ENCODE peak calls at places on chromosomes 3 and 15, in seven cellular contexts. One of them, this sample, is unnamed.

GRCh38 chr15:78615151-78615589 is 5.6 kb downstream of the CHRNA3 start:
- DNase-seq in CD4-positive, alpha-beta T cell: peak; percentile 17
- DNase-seq in endothelial cell: no peak
- DNase-seq in natural killer cell: no peak
- DNase-seq in AG10803: no peak
- DNase-seq in fibroblast of villous mesenchyme: no peak
- DNase-seq in fibroblast of pulmonary artery: no peak
- DNase-seq in this sample: no peak

GRCh38 chr3:75329713-75330112 is 334.4 kb upstream of the FRG2C start:
- DNase-seq in natural killer cell: no peak
- DNase-seq in fibroblast of villous mesenchyme: no peak
- DNase-seq in endothelial cell: no peak
- DNase-seq in CD4-positive, alpha-beta T cell: no peak
- DNase-seq in fibroblast of pulmonary artery: no peak
- DNase-seq in AG10803: no peak
- DNase-seq in this sample: no peak

GRCh38 chr3:190205739-190206138 is 85.0 kb upstream of the P3H2 start:
- DNase-seq in endothelial cell: no peak
- DNase-seq in AG10803: peak; percentile 44
- DNase-seq in fibroblast of pulmonary artery: peak; percentile 60
- DNase-seq in fibroblast of villous mesenchyme: peak; percentile 28
- DNase-seq in CD4-positive, alpha-beta T cell: no peak
- DNase-seq in natural killer cell: no peak
- DNase-seq in this sample: no peak

GRCh38 chr3:48433472-48434118 is 3.7 kb upstream of the PLXNB1 start:
- DNase-seq in natural killer cell: no peak
- DNase-seq in fibroblast of villous mesenchyme: peak; percentile 75
- DNase-seq in AG10803: peak; percentile 76
- DNase-seq in endothelial cell: no peak
- DNase-seq in CD4-positive, alpha-beta T cell: no peak
- DNase-seq in fibroblast of pulmonary artery: peak; percentile 43
- DNase-seq in this sample: no peak

GRCh38 chr15:44207643-44208042 is 12.6 kb upstream of the FRMD5 start:
- DNase-seq in natural killer cell: no peak
- DNase-seq in fibroblast of villous mesenchyme: no peak
- DNase-seq in endothelial cell: no peak
- DNase-seq in CD4-positive, alpha-beta T cell: no peak
- DNase-seq in AG10803: peak; percentile 89
- DNase-seq in fibroblast of pulmonary artery: peak; percentile 71
- DNase-seq in this sample: no peak

GRCh38 chr3:101484805-101485620 is 28.0 kb downstream of the SENP7 start:
- DNase-seq in fibroblast of villous mesenchyme: peak; percentile 53
- DNase-seq in natural killer cell: no peak
- DNase-seq in endothelial cell: no peak
- DNase-seq in fibroblast of pulmonary artery: peak; percentile 61
- DNase-seq in CD4-positive, alpha-beta T cell: no peak
- DNase-seq in AG10803: peak; percentile 28
- DNase-seq in this sample: no peak

GRCh38 chr15:92617197-92618037 is 38.2 kb downstream of the FAM174B start:
- DNase-seq in fibroblast of villous mesenchyme: peak; percentile 96
- DNase-seq in natural killer cell: no peak
- DNase-seq in fibroblast of pulmonary artery: peak; percentile 87
- DNase-seq in AG10803: peak; percentile 44
- DNase-seq in CD4-positive, alpha-beta T cell: no peak
- DNase-seq in endothelial cell: no peak
- DNase-seq in this sample: peak; percentile 73

GRCh38 chr3:132253262-132253878 is 63.8 kb upstream of the ACP3 start:
- DNase-seq in natural killer cell: no peak
- DNase-seq in CD4-positive, alpha-beta T cell: no peak
- DNase-seq in fibroblast of pulmonary artery: peak; percentile 86
- DNase-seq in fibroblast of villous mesenchyme: peak; percentile 77
- DNase-seq in AG10803: peak; percentile 67
- DNase-seq in endothelial cell: peak; percentile 19
- DNase-seq in this sample: peak; percentile 53

GRCh38 chr3:33061782-33062181 is 35.2 kb downstream of the GLB1 start:
- DNase-seq in endothelial cell: no peak
- DNase-seq in fibroblast of villous mesenchyme: peak; percentile 85
- DNase-seq in fibroblast of pulmonary artery: peak; percentile 52
- DNase-seq in AG10803: peak; percentile 56
- DNase-seq in CD4-positive, alpha-beta T cell: no peak
- DNase-seq in natural killer cell: no peak
- DNase-seq in this sample: no peak

GRCh38 chr3:142947799-142948575 is 15.5 kb downstream of the PAQR9 start:
- DNase-seq in natural killer cell: no peak
- DNase-seq in CD4-positive, alpha-beta T cell: no peak
- DNase-seq in AG10803: no peak
- DNase-seq in fibroblast of villous mesenchyme: no peak
- DNase-seq in endothelial cell: no peak
- DNase-seq in fibroblast of pulmonary artery: no peak
- DNase-seq in this sample: no peak

GRCh38 chr15:79035111-79035601 is 55.4 kb downstream of the RASGRF1 start:
- DNase-seq in fibroblast of villous mesenchyme: no peak
- DNase-seq in fibroblast of pulmonary artery: no peak
- DNase-seq in natural killer cell: no peak
- DNase-seq in CD4-positive, alpha-beta T cell: no peak
- DNase-seq in endothelial cell: no peak
- DNase-seq in AG10803: no peak
- DNase-seq in this sample: no peak

GRCh38 chr3:129271674-129272073 is 7.0 kb upstream of the HMCES start:
- DNase-seq in fibroblast of pulmonary artery: no peak
- DNase-seq in fibroblast of villous mesenchyme: no peak
- DNase-seq in endothelial cell: no peak
- DNase-seq in AG10803: no peak
- DNase-seq in CD4-positive, alpha-beta T cell: no peak
- DNase-seq in natural killer cell: no peak
- DNase-seq in this sample: no peak

GRCh38 chr3:99627062-99627826 is 11.2 kb upstream of the COL8A1 start:
- DNase-seq in natural killer cell: no peak
- DNase-seq in fibroblast of pulmonary artery: no peak
- DNase-seq in endothelial cell: no peak
- DNase-seq in CD4-positive, alpha-beta T cell: no peak
- DNase-seq in fibroblast of villous mesenchyme: no peak
- DNase-seq in AG10803: no peak
- DNase-seq in this sample: no peak

GRCh38 chr3:39657075-39657474 is 152.3 kb upstream of the MYRIP start:
- DNase-seq in CD4-positive, alpha-beta T cell: no peak
- DNase-seq in endothelial cell: no peak
- DNase-seq in natural killer cell: no peak
- DNase-seq in fibroblast of pulmonary artery: no peak
- DNase-seq in AG10803: no peak
- DNase-seq in fibroblast of villous mesenchyme: no peak
- DNase-seq in this sample: no peak

GRCh38 chr15:22919171-22919570 is 61.0 kb downstream of the CYFIP1 start:
- DNase-seq in endothelial cell: no peak
- DNase-seq in CD4-positive, alpha-beta T cell: no peak
- DNase-seq in AG10803: no peak
- DNase-seq in fibroblast of pulmonary artery: no peak
- DNase-seq in fibroblast of villous mesenchyme: peak; percentile 30
- DNase-seq in natural killer cell: no peak
- DNase-seq in this sample: no peak

GRCh38 chr15:31606261-31606669 is 279.6 kb downstream of the KLF13 start:
- DNase-seq in endothelial cell: no peak
- DNase-seq in CD4-positive, alpha-beta T cell: no peak
- DNase-seq in fibroblast of pulmonary artery: no peak
- DNase-seq in fibroblast of villous mesenchyme: peak; percentile 51
- DNase-seq in natural killer cell: no peak
- DNase-seq in AG10803: peak; percentile 59
- DNase-seq in this sample: no peak

GRCh38 chr3:53202331-53203015 is 41.5 kb downstream of the PRKCD start:
- DNase-seq in fibroblast of villous mesenchyme: no peak
- DNase-seq in CD4-positive, alpha-beta T cell: no peak
- DNase-seq in endothelial cell: no peak
- DNase-seq in fibroblast of pulmonary artery: no peak
- DNase-seq in natural killer cell: no peak
- DNase-seq in AG10803: no peak
- DNase-seq in this sample: no peak

GRCh38 chr3:146189519-146190173 is 28.7 kb upstream of the PLOD2 start:
- DNase-seq in fibroblast of villous mesenchyme: peak; percentile 63
- DNase-seq in fibroblast of pulmonary artery: peak; percentile 74
- DNase-seq in endothelial cell: peak; percentile 29
- DNase-seq in CD4-positive, alpha-beta T cell: no peak
- DNase-seq in AG10803: peak; percentile 58
- DNase-seq in natural killer cell: no peak
- DNase-seq in this sample: no peak

GRCh38 chr15:68789921-68790575 is 30.6 kb downstream of the ANP32A start:
- DNase-seq in fibroblast of villous mesenchyme: peak; percentile 79
- DNase-seq in CD4-positive, alpha-beta T cell: no peak
- DNase-seq in AG10803: peak; percentile 82
- DNase-seq in natural killer cell: no peak
- DNase-seq in endothelial cell: peak; percentile 41
- DNase-seq in fibroblast of pulmonary artery: peak; percentile 20
- DNase-seq in this sample: no peak

GRCh38 chr3:56180433-56180832 is 287.8 kb downstream of the ERC2 start:
- DNase-seq in natural killer cell: no peak
- DNase-seq in fibroblast of villous mesenchyme: no peak
- DNase-seq in AG10803: no peak
- DNase-seq in endothelial cell: no peak
- DNase-seq in CD4-positive, alpha-beta T cell: no peak
- DNase-seq in fibroblast of pulmonary artery: no peak
- DNase-seq in this sample: no peak

GRCh38 chr15:75227663-75228280 is 26.1 kb downstream of the C15orf39 start:
- DNase-seq in fibroblast of villous mesenchyme: no peak
- DNase-seq in fibroblast of pulmonary artery: no peak
- DNase-seq in AG10803: no peak
- DNase-seq in natural killer cell: no peak
- DNase-seq in CD4-positive, alpha-beta T cell: no peak
- DNase-seq in endothelial cell: no peak
- DNase-seq in this sample: no peak

GRCh38 chr3:86968224-86968932 is 22.6 kb downstream of the VGLL3 start:
- DNase-seq in natural killer cell: no peak
- DNase-seq in endothelial cell: no peak
- DNase-seq in CD4-positive, alpha-beta T cell: no peak
- DNase-seq in fibroblast of villous mesenchyme: no peak
- DNase-seq in AG10803: no peak
- DNase-seq in fibroblast of pulmonary artery: no peak
- DNase-seq in this sample: no peak

GRCh38 chr15:74251187-74251811 is 15.2 kb downstream of the CCDC33 start:
- DNase-seq in fibroblast of villous mesenchyme: no peak
- DNase-seq in fibroblast of pulmonary artery: no peak
- DNase-seq in natural killer cell: no peak
- DNase-seq in CD4-positive, alpha-beta T cell: no peak
- DNase-seq in endothelial cell: no peak
- DNase-seq in AG10803: no peak
- DNase-seq in this sample: peak; percentile 88

GRCh38 chr3:181133832-181134231 is 144.3 kb upstream of the DNAJC19 start:
- DNase-seq in fibroblast of villous mesenchyme: no peak
- DNase-seq in AG10803: no peak
- DNase-seq in CD4-positive, alpha-beta T cell: no peak
- DNase-seq in fibroblast of pulmonary artery: no peak
- DNase-seq in endothelial cell: no peak
- DNase-seq in natural killer cell: no peak
- DNase-seq in this sample: no peak

DNA sequence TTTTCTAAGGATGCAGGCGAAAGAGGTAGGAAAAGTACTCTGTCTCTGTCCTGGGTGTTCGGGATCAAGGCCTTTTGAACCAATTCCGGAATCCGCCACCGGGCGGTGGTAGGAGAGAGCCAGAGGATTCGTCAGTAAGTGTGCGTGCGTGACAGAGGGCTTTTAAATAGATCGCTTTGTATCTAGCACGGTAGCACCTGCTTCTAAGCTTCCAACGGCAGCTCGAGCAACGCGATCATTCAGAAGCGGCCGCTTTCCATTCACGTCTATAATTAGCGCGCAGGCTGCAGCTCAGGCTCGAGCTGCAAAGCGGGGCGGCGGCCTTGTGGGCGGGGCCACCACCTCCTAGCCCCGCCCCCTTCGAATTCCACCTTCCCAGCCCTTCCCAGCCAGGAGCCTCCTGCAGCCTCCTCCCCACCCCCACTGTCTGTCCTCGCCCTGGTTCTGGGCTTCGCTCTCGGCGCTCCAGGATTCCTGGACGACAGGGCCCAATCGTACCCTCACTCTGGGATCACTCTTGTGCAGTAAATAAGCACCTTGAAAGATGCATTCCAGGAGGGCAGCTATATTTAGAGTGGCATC is 224.3 kb upstream of the TPRG1 start:
- DNase-seq in AG10803: peak; percentile 71
- DNase-seq in fibroblast of pulmonary artery: peak; percentile 87
- DNase-seq in endothelial cell: peak; percentile 70
- DNase-seq in natural killer cell: no peak
- DNase-seq in fibroblast of villous mesenchyme: peak; percentile 91
- DNase-seq in CD4-positive, alpha-beta T cell: no peak
- DNase-seq in this sample: peak; percentile 90
- TF ChIP-seq CTCF in AG10803: peak; percentile 50
- TF ChIP-seq CTCF in fibroblast of pulmonary artery: peak; percentile 36
- TF ChIP-seq CTCF in endothelial cell: peak; percentile 30
- TF ChIP-seq CTCF in natural killer cell: no peak
- TF ChIP-seq CTCF in fibroblast of villous mesenchyme: peak; percentile 46
- TF ChIP-seq CTCF in CD4-positive, alpha-beta T cell: no peak
- TF ChIP-seq CTCF in this sample: no peak

DNA sequence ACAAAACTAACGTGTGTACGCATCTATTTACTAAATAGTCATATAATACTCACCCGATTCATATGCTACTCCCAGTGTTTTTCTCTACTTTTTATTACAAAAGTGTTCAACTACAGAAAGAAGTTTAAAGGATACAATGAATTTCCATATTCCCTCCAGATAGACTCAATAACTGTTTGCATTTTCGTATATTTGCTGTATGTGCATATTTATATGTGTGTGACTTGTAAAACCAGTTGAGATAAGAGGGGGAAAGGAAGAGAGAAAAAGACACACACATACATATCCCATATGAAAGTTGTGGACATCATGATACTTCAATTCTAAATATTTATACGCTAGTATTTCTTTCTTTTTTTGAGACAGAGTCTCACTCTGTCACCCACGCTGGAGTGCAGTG is 14.1 kb downstream of the LIPC start:
- DNase-seq in fibroblast of pulmonary artery: no peak
- DNase-seq in natural killer cell: no peak
- DNase-seq in fibroblast of villous mesenchyme: no peak
- DNase-seq in AG10803: no peak
- DNase-seq in CD4-positive, alpha-beta T cell: no peak
- DNase-seq in endothelial cell: no peak
- DNase-seq in this sample: no peak
- TF ChIP-seq CTCF in fibroblast of pulmonary artery: no peak
- TF ChIP-seq CTCF in natural killer cell: no peak
- TF ChIP-seq CTCF in fibroblast of villous mesenchyme: no peak
- TF ChIP-seq CTCF in AG10803: no peak
- TF ChIP-seq CTCF in CD4-positive, alpha-beta T cell: no peak
- TF ChIP-seq CTCF in endothelial cell: no peak
- TF ChIP-seq CTCF in this sample: no peak

GRCh38 chr3:107634142-107634489 is 111.4 kb downstream of the BBX start:
- DNase-seq in CD4-positive, alpha-beta T cell: no peak
- DNase-seq in natural killer cell: no peak
- DNase-seq in fibroblast of villous mesenchyme: no peak
- DNase-seq in AG10803: no peak
- DNase-seq in fibroblast of pulmonary artery: no peak
- DNase-seq in endothelial cell: no peak
- DNase-seq in this sample: no peak
- TF ChIP-seq CTCF in CD4-positive, alpha-beta T cell: no peak
- TF ChIP-seq CTCF in natural killer cell: no peak
- TF ChIP-seq CTCF in fibroblast of villous mesenchyme: no peak
- TF ChIP-seq CTCF in AG10803: no peak
- TF ChIP-seq CTCF in fibroblast of pulmonary artery: no peak
- TF ChIP-seq CTCF in endothelial cell: no peak
- TF ChIP-seq CTCF in this sample: no peak

DNA sequence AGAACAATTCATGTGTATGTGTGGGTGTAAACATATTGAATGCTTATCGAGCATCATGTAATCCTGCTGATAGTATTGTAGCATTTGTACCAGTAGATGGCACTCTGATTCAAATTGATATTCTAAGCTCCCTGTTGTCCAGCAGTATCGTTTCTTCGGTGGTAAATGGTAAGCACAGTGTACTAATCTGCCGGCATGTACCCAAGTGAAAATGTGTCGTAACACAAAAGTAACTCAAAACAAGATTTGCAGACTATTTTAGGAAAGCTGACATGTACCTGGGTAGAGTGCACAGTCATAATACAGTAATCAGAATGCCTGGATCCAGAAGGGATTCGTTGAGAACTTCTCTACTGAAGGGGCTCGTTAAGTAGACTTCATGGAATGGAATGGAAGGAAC is 31.7 kb upstream of the MNS1 start:
- DNase-seq in CD4-positive, alpha-beta T cell: no peak
- DNase-seq in endothelial cell: peak; percentile 13
- DNase-seq in fibroblast of villous mesenchyme: peak; percentile 78
- DNase-seq in natural killer cell: no peak
- DNase-seq in fibroblast of pulmonary artery: peak; percentile 91
- DNase-seq in AG10803: peak; percentile 80
- DNase-seq in this sample: peak; percentile 17
- TF ChIP-seq CTCF in CD4-positive, alpha-beta T cell: peak; percentile 72
- TF ChIP-seq CTCF in endothelial cell: peak; percentile 51
- TF ChIP-seq CTCF in fibroblast of villous mesenchyme: peak; percentile 66
- TF ChIP-seq CTCF in natural killer cell: peak; percentile 65
- TF ChIP-seq CTCF in fibroblast of pulmonary artery: peak; percentile 75
- TF ChIP-seq CTCF in AG10803: peak; percentile 81
- TF ChIP-seq CTCF in this sample: peak; percentile 68

This sample was measured in prostate gland.